ENCODE peak calls at places on chromosomes 7 and 10, in five cellular contexts. One of them, this sample, is unnamed.

GRCh38 chr7:81632418-81632817 is 137.4 kb downstream of the HGF start:
- DNase-seq in KG1: no peak
- DNase-seq in stimulated activated CD8-positive, alpha-beta memory T cell treated with anti-CD3 and anti-CD28 coated beads, Interleukin-4, amount 100 ng/mL, for 24 hours: no peak
- DNase-seq in brain microvascular endothelial cell: no peak
- DNase-seq in amygdala: no peak
- DNase-seq in this sample: no peak

GRCh38 chr7:139340808-139341057 is 404 bp upstream of the FMC1 start:
- DNase-seq in KG1: no peak
- DNase-seq in stimulated activated CD8-positive, alpha-beta memory T cell treated with anti-CD3 and anti-CD28 coated beads, Interleukin-4, amount 100 ng/mL, for 24 hours: no peak
- DNase-seq in brain microvascular endothelial cell: peak
- DNase-seq in amygdala: no peak
- DNase-seq in this sample: no peak

GRCh38 chr7:3404490-3404889 is 103.4 kb downstream of the SDK1 start:
- DNase-seq in KG1: no peak
- DNase-seq in stimulated activated CD8-positive, alpha-beta memory T cell treated with anti-CD3 and anti-CD28 coated beads, Interleukin-4, amount 100 ng/mL, for 24 hours: no peak
- DNase-seq in brain microvascular endothelial cell: peak
- DNase-seq in amygdala: no peak
- DNase-seq in this sample: no peak

GRCh38 chr10:101227765-101228681 is 1.2 kb downstream of the LBX1 start:
- DNase-seq in KG1: no peak
- DNase-seq in stimulated activated CD8-positive, alpha-beta memory T cell treated with anti-CD3 and anti-CD28 coated beads, Interleukin-4, amount 100 ng/mL, for 24 hours: no peak
- DNase-seq in brain microvascular endothelial cell: no peak
- DNase-seq in amygdala: no peak
- DNase-seq in this sample: no peak

GRCh38 chr10:75599875-75600648 is 168.6 kb downstream of the LRMDA start:
- DNase-seq in KG1: no peak
- DNase-seq in stimulated activated CD8-positive, alpha-beta memory T cell treated with anti-CD3 and anti-CD28 coated beads, Interleukin-4, amount 100 ng/mL, for 24 hours: no peak
- DNase-seq in brain microvascular endothelial cell: no peak
- DNase-seq in amygdala: no peak
- DNase-seq in this sample: no peak

GRCh38 chr10:80598084-80598798 is 60.5 kb downstream of the SH2D4B start:
- DNase-seq in KG1: peak
- DNase-seq in stimulated activated CD8-positive, alpha-beta memory T cell treated with anti-CD3 and anti-CD28 coated beads, Interleukin-4, amount 100 ng/mL, for 24 hours: no peak
- DNase-seq in brain microvascular endothelial cell: no peak
- DNase-seq in amygdala: no peak
- DNase-seq in this sample: no peak

GRCh38 chr7:87810130-87810529 is 66.0 kb downstream of the SLC25A40 start:
- DNase-seq in KG1: no peak
- DNase-seq in stimulated activated CD8-positive, alpha-beta memory T cell treated with anti-CD3 and anti-CD28 coated beads, Interleukin-4, amount 100 ng/mL, for 24 hours: no peak
- DNase-seq in brain microvascular endothelial cell: no peak
- DNase-seq in amygdala: no peak
- DNase-seq in this sample: no peak

GRCh38 chr7:101952355-101953247 is 135.2 kb downstream of the CUX1 start:
- DNase-seq in KG1: no peak
- DNase-seq in stimulated activated CD8-positive, alpha-beta memory T cell treated with anti-CD3 and anti-CD28 coated beads, Interleukin-4, amount 100 ng/mL, for 24 hours: no peak
- DNase-seq in brain microvascular endothelial cell: peak
- DNase-seq in amygdala: no peak
- DNase-seq in this sample: no peak

GRCh38 chr10:2733278-2733963 is 333.9 kb upstream of the PFKP start:
- DNase-seq in KG1: no peak
- DNase-seq in stimulated activated CD8-positive, alpha-beta memory T cell treated with anti-CD3 and anti-CD28 coated beads, Interleukin-4, amount 100 ng/mL, for 24 hours: no peak
- DNase-seq in brain microvascular endothelial cell: no peak
- DNase-seq in amygdala: no peak
- DNase-seq in this sample: no peak

GRCh38 chr7:39130740-39131538 is 153.2 kb downstream of the POU6F2 start:
- DNase-seq in KG1: no peak
- DNase-seq in stimulated activated CD8-positive, alpha-beta memory T cell treated with anti-CD3 and anti-CD28 coated beads, Interleukin-4, amount 100 ng/mL, for 24 hours: no peak
- DNase-seq in brain microvascular endothelial cell: no peak
- DNase-seq in amygdala: no peak
- DNase-seq in this sample: peak

GRCh38 chr7:152572101-152572500 is 103.8 kb downstream of the XRCC2 start:
- DNase-seq in KG1: no peak
- DNase-seq in stimulated activated CD8-positive, alpha-beta memory T cell treated with anti-CD3 and anti-CD28 coated beads, Interleukin-4, amount 100 ng/mL, for 24 hours: no peak
- DNase-seq in brain microvascular endothelial cell: no peak
- DNase-seq in amygdala: no peak
- DNase-seq in this sample: no peak

GRCh38 chr7:8500286-8500685 is 66.9 kb downstream of the NXPH1 start:
- DNase-seq in KG1: no peak
- DNase-seq in stimulated activated CD8-positive, alpha-beta memory T cell treated with anti-CD3 and anti-CD28 coated beads, Interleukin-4, amount 100 ng/mL, for 24 hours: no peak
- DNase-seq in brain microvascular endothelial cell: no peak
- DNase-seq in amygdala: no peak
- DNase-seq in this sample: peak

GRCh38 chr7:155130493-155130892 is 60.4 kb downstream of the HTR5A start:
- DNase-seq in KG1: no peak
- DNase-seq in stimulated activated CD8-positive, alpha-beta memory T cell treated with anti-CD3 and anti-CD28 coated beads, Interleukin-4, amount 100 ng/mL, for 24 hours: no peak
- DNase-seq in brain microvascular endothelial cell: no peak
- DNase-seq in amygdala: no peak
- DNase-seq in this sample: no peak

GRCh38 chr10:70786799-70787415 is 1.7 kb upstream of the TBATA start:
- DNase-seq in KG1: no peak
- DNase-seq in stimulated activated CD8-positive, alpha-beta memory T cell treated with anti-CD3 and anti-CD28 coated beads, Interleukin-4, amount 100 ng/mL, for 24 hours: no peak
- DNase-seq in brain microvascular endothelial cell: peak
- DNase-seq in amygdala: no peak
- DNase-seq in this sample: no peak

GRCh38 chr10:62027841-62028501 is 126.5 kb downstream of the ARID5B start:
- DNase-seq in KG1: no peak
- DNase-seq in stimulated activated CD8-positive, alpha-beta memory T cell treated with anti-CD3 and anti-CD28 coated beads, Interleukin-4, amount 100 ng/mL, for 24 hours: no peak
- DNase-seq in brain microvascular endothelial cell: no peak
- DNase-seq in amygdala: no peak
- DNase-seq in this sample: no peak

GRCh38 chr10:7572435-7572834 is 94.3 kb downstream of the ITIH5 start:
- DNase-seq in KG1: peak
- DNase-seq in stimulated activated CD8-positive, alpha-beta memory T cell treated with anti-CD3 and anti-CD28 coated beads, Interleukin-4, amount 100 ng/mL, for 24 hours: no peak
- DNase-seq in brain microvascular endothelial cell: no peak
- DNase-seq in amygdala: no peak
- DNase-seq in this sample: peak

GRCh38 chr7:47227762-47228177 is 354.1 kb downstream of the TNS3 start:
- DNase-seq in KG1: no peak
- DNase-seq in stimulated activated CD8-positive, alpha-beta memory T cell treated with anti-CD3 and anti-CD28 coated beads, Interleukin-4, amount 100 ng/mL, for 24 hours: no peak
- DNase-seq in brain microvascular endothelial cell: peak
- DNase-seq in amygdala: no peak
- DNase-seq in this sample: no peak

GRCh38 chr7:46909601-46910051 is 672.3 kb downstream of the TNS3 start:
- DNase-seq in KG1: no peak
- DNase-seq in stimulated activated CD8-positive, alpha-beta memory T cell treated with anti-CD3 and anti-CD28 coated beads, Interleukin-4, amount 100 ng/mL, for 24 hours: no peak
- DNase-seq in brain microvascular endothelial cell: peak
- DNase-seq in amygdala: no peak
- DNase-seq in this sample: no peak

GRCh38 chr7:35716038-35716803 is 21.3 kb upstream of the HERPUD2 start:
- DNase-seq in KG1: no peak
- DNase-seq in stimulated activated CD8-positive, alpha-beta memory T cell treated with anti-CD3 and anti-CD28 coated beads, Interleukin-4, amount 100 ng/mL, for 24 hours: no peak
- DNase-seq in brain microvascular endothelial cell: peak
- DNase-seq in amygdala: peak
- DNase-seq in this sample: no peak

GRCh38 chr10:61779950-61780659 is 117.4 kb downstream of the CABCOCO1 start:
- DNase-seq in KG1: no peak
- DNase-seq in stimulated activated CD8-positive, alpha-beta memory T cell treated with anti-CD3 and anti-CD28 coated beads, Interleukin-4, amount 100 ng/mL, for 24 hours: no peak
- DNase-seq in brain microvascular endothelial cell: peak
- DNase-seq in amygdala: no peak
- DNase-seq in this sample: peak

GRCh38 chr7:131011976-131012375 is 278.0 kb upstream of the KLF14 start:
- DNase-seq in KG1: no peak
- DNase-seq in stimulated activated CD8-positive, alpha-beta memory T cell treated with anti-CD3 and anti-CD28 coated beads, Interleukin-4, amount 100 ng/mL, for 24 hours: no peak
- DNase-seq in brain microvascular endothelial cell: peak
- DNase-seq in amygdala: no peak
- DNase-seq in this sample: no peak

GRCh38 chr7:1676550-1677071 is 6.5 kb downstream of the ELFN1 start:
- DNase-seq in KG1: no peak
- DNase-seq in stimulated activated CD8-positive, alpha-beta memory T cell treated with anti-CD3 and anti-CD28 coated beads, Interleukin-4, amount 100 ng/mL, for 24 hours: no peak
- DNase-seq in brain microvascular endothelial cell: no peak
- DNase-seq in amygdala: no peak
- DNase-seq in this sample: no peak

GRCh38 chr7:24951441-24951840 is 28.5 kb downstream of the OSBPL3 start:
- DNase-seq in KG1: no peak
- DNase-seq in stimulated activated CD8-positive, alpha-beta memory T cell treated with anti-CD3 and anti-CD28 coated beads, Interleukin-4, amount 100 ng/mL, for 24 hours: no peak
- DNase-seq in brain microvascular endothelial cell: no peak
- DNase-seq in amygdala: no peak
- DNase-seq in this sample: no peak

GRCh38 chr10:102643346-102644065 is 773 bp upstream of the TRIM8 start:
- DNase-seq in KG1: peak
- DNase-seq in stimulated activated CD8-positive, alpha-beta memory T cell treated with anti-CD3 and anti-CD28 coated beads, Interleukin-4, amount 100 ng/mL, for 24 hours: peak
- DNase-seq in brain microvascular endothelial cell: peak
- DNase-seq in amygdala: peak
- DNase-seq in this sample: peak

GRCh38 chr7:112205348-112206237 is 606 bp downstream of the DOCK4 start:
- DNase-seq in KG1: no peak
- DNase-seq in stimulated activated CD8-positive, alpha-beta memory T cell treated with anti-CD3 and anti-CD28 coated beads, Interleukin-4, amount 100 ng/mL, for 24 hours: no peak
- DNase-seq in brain microvascular endothelial cell: peak
- DNase-seq in amygdala: peak
- DNase-seq in this sample: peak

GRCh38 chr7:105806592-105807266 is 69.7 kb downstream of the ATXN7L1 start:
- DNase-seq in KG1: no peak
- DNase-seq in stimulated activated CD8-positive, alpha-beta memory T cell treated with anti-CD3 and anti-CD28 coated beads, Interleukin-4, amount 100 ng/mL, for 24 hours: peak
- DNase-seq in brain microvascular endothelial cell: peak
- DNase-seq in amygdala: no peak
- DNase-seq in this sample: peak

GRCh38 chr10:110056822-110057221 is 49.0 kb downstream of the ADD3 start:
- DNase-seq in KG1: no peak
- DNase-seq in stimulated activated CD8-positive, alpha-beta memory T cell treated with anti-CD3 and anti-CD28 coated beads, Interleukin-4, amount 100 ng/mL, for 24 hours: no peak
- DNase-seq in brain microvascular endothelial cell: no peak
- DNase-seq in amygdala: no peak
- DNase-seq in this sample: no peak

GRCh38 chr10:70595566-70596016 is 7.0 kb downstream of the PRF1 start:
- DNase-seq in KG1: no peak
- DNase-seq in stimulated activated CD8-positive, alpha-beta memory T cell treated with anti-CD3 and anti-CD28 coated beads, Interleukin-4, amount 100 ng/mL, for 24 hours: no peak
- DNase-seq in brain microvascular endothelial cell: no peak
- DNase-seq in amygdala: no peak
- DNase-seq in this sample: no peak

GRCh38 chr7:27873981-27874957 is 134.3 kb downstream of the TAX1BP1 start:
- DNase-seq in KG1: no peak
- DNase-seq in stimulated activated CD8-positive, alpha-beta memory T cell treated with anti-CD3 and anti-CD28 coated beads, Interleukin-4, amount 100 ng/mL, for 24 hours: no peak
- DNase-seq in brain microvascular endothelial cell: peak
- DNase-seq in amygdala: peak
- DNase-seq in this sample: peak

GRCh38 chr10:6850452-6850851 is 270.4 kb upstream of the PRKCQ start:
- DNase-seq in KG1: no peak
- DNase-seq in stimulated activated CD8-positive, alpha-beta memory T cell treated with anti-CD3 and anti-CD28 coated beads, Interleukin-4, amount 100 ng/mL, for 24 hours: no peak
- DNase-seq in brain microvascular endothelial cell: no peak
- DNase-seq in amygdala: no peak
- DNase-seq in this sample: no peak

GRCh38 chr7:143395187-143396149 is 13.2 kb downstream of the EPHA1 start:
- DNase-seq in KG1: no peak
- DNase-seq in stimulated activated CD8-positive, alpha-beta memory T cell treated with anti-CD3 and anti-CD28 coated beads, Interleukin-4, amount 100 ng/mL, for 24 hours: no peak
- DNase-seq in brain microvascular endothelial cell: no peak
- DNase-seq in amygdala: peak
- DNase-seq in this sample: peak

GRCh38 chr7:79090543-79090942 is 362.9 kb downstream of the MAGI2 start:
- DNase-seq in KG1: no peak
- DNase-seq in stimulated activated CD8-positive, alpha-beta memory T cell treated with anti-CD3 and anti-CD28 coated beads, Interleukin-4, amount 100 ng/mL, for 24 hours: no peak
- DNase-seq in brain microvascular endothelial cell: no peak
- DNase-seq in amygdala: no peak
- DNase-seq in this sample: no peak

GRCh38 chr7:28587211-28587610 is 174.9 kb downstream of the CREB5 start:
- DNase-seq in KG1: no peak
- DNase-seq in stimulated activated CD8-positive, alpha-beta memory T cell treated with anti-CD3 and anti-CD28 coated beads, Interleukin-4, amount 100 ng/mL, for 24 hours: no peak
- DNase-seq in brain microvascular endothelial cell: no peak
- DNase-seq in amygdala: no peak
- DNase-seq in this sample: no peak